ENCODE peak calls at places on chromosome 2, in five cellular contexts. X is suprapubic skin, Z is breast epithelium, F is transverse colon, M is prostate gland. D is an unnamed sample. For H3K9me3, the result is how much of the 10 kb centered on the place peaks cover.

GRCh38 chr2:19362094-19362649 is 3.7 kb upstream of the OSR1 start:
- DNase-seq in M (no peak), F (no peak), X (no peak), Z (no peak), D (no peak)

GRCh38 chr2:207828361-207829057 is 58.8 kb upstream of the FZD5 start:
- DNase-seq in Z (no peak), F (no peak), M (no peak), X (no peak), D (no peak)

GRCh38 chr2:48347712-48348111 is 182.2 kb upstream of the STON1 start:
- DNase-seq in X (no peak), Z (no peak), F (no peak), M (no peak), D (no peak)

GRCh38 chr2:160516547-160517365 is 23.1 kb upstream of the RBMS1 start:
- DNase-seq in X (no peak), Z (no peak), F (no peak), M (no peak), D (no peak)

GRCh38 chr2:157587576-157587975 is 41.1 kb downstream of the ACVR1C start:
- DNase-seq in F (no peak), Z (no peak), X (no peak), M (no peak), D (no peak)

GRCh38 chr2:41966431-41966893 is 81.4 kb upstream of the PKDCC start:
- DNase-seq in Z (peak), M (peak), X (peak), F (peak), D (no peak)

GRCh38 chr2:18066894-18067293 is 188.4 kb downstream of the KCNS3 start:
- DNase-seq in F (no peak), Z (no peak), M (no peak), X (no peak), D (no peak)

GRCh38 chr2:230128943-230129342 is 60.2 kb upstream of the SLC16A14 start:
- DNase-seq in X (no peak), Z (no peak), M (peak), F (peak), D (no peak)

GRCh38 chr2:18611184-18611583 is 21.8 kb upstream of the NT5C1B start:
- DNase-seq in M (no peak), Z (no peak), X (no peak), F (no peak), D (no peak)

GRCh38 chr2:173963817-173964564 is 1.2 kb downstream of the SP3 start:
- DNase-seq in Z (peak), M (peak), F (peak), X (peak), D (peak)

GRCh38 chr2:191488135-191488534 is 189.8 kb upstream of the NABP1 start:
- DNase-seq in M (no peak), F (peak), X (no peak), Z (peak), D (no peak)

GRCh38 chr2:240919161-240919781 is 13.1 kb downstream of the CROCC2 start:
- DNase-seq in F (peak), X (peak), Z (no peak), M (no peak), D (peak)

GRCh38 chr2:104878863-104879512 is 25.1 kb downstream of the POU3F3 start:
- DNase-seq in Z (no peak), F (no peak), M (no peak), X (no peak), D (no peak)

GRCh38 chr2:196980498-196980897 is 54.0 kb upstream of the PGAP1 start:
- DNase-seq in M (no peak), X (no peak), Z (no peak), F (no peak), D (no peak)

GRCh38 chr2:205892141-205893064 is 193.6 kb downstream of the INO80D start:
- DNase-seq in X (no peak), M (peak), Z (peak), F (peak), D (no peak)

GRCh38 chr2:55309441-55309840 is 40.4 kb upstream of the MTIF2 start:
- DNase-seq in F (no peak), Z (no peak), M (no peak), X (no peak), D (no peak)

GRCh38 chr2:75647771-75648170 is 1.2 kb downstream of the MRPL19 start:
- DNase-seq in Z (no peak), M (no peak), F (no peak), X (no peak), D (no peak)

GRCh38 chr2:175373729-175374128 is 192.2 kb upstream of the ATP5MC3 start:
- DNase-seq in F (no peak), M (no peak), Z (no peak), X (no peak), D (no peak)

GRCh38 chr2:43054367-43054766 is 172.0 kb downstream of the ZFP36L2 start:
- DNase-seq in M (no peak), Z (no peak), F (no peak), X (no peak), D (peak)

GRCh38 chr2:74003494-74004211 is 18.9 kb downstream of the TET3 start:
- DNase-seq in F (no peak), X (no peak), Z (no peak), M (no peak), D (peak)

GRCh38 chr2:181934694-181935093 is 43.2 kb downstream of the ITPRID2 start:
- DNase-seq in X (no peak), Z (no peak), M (no peak), F (no peak), D (no peak)

GRCh38 chr2:239470151-239470900 is 69.5 kb upstream of the HDAC4 start:
- DNase-seq in X (peak), F (no peak), M (no peak), Z (no peak), D (no peak)

GRCh38 chr2:59025157-59025757 is 784.1 kb upstream of the FANCL start:
- DNase-seq in M (no peak), F (peak), X (no peak), Z (no peak), D (peak)

GRCh38 chr2:64406407-64406774 is 47.6 kb upstream of the LGALSL start:
- DNase-seq in X (no peak), M (no peak), F (peak), Z (no peak), D (no peak)

GRCh38 chr2:7765236-7765635 is 848.0 kb downstream of the RNF144A start:
- DNase-seq in M (no peak), X (no peak), Z (no peak), F (no peak), D (no peak)

GRCh38 chr2:7758065-7758759 is 841.0 kb downstream of the RNF144A start:
- DNase-seq in Z (no peak), X (no peak), F (no peak), M (no peak), D (no peak)

DNA sequence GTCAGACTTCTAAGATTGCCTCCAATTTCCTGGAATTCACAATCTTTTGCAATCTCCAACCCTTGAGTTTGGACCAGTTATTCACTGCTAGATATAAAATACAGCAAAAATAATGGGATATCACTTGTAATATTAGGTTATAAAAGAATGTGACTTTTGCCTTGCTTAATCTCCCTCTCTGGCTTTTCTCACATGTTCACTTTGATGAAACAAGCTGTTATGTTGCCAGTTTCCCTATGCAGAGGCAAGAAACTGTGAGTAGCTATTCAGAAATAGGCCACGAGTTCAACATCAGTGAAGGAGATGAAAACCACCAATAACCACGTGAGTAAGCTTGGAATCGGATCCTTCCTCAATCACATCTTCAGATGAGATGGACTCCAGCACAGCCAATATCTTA is 842.7 kb downstream of the RNF144A start:
- DNase-seq in M (no peak), Z (no peak), F (no peak), X (no peak), D (no peak)
- H3K9me3 ChIP-seq in M (under half), Z (under half), F (under half), X (under half), D (under half)

GRCh38 chr2:27356382-27357181 is at the start of gene GTF3C2:
- DNase-seq in M (peak), X (peak), Z (peak), F (peak), D (peak)
- TF ChIP-seq POLR2AphosphoS5 in M (peak), X (no peak), Z (peak), F (peak), D (peak)

GRCh38 chr2:45606801-45607200 is 4.3 kb downstream of the SRBD1 start:
- DNase-seq in X (no peak), M (no peak), F (no peak), Z (no peak), D (no peak)

GRCh38 chr2:45612265-45612664 is 1.2 kb upstream of the SRBD1 start:
- DNase-seq in X (no peak), Z (no peak), F (no peak), M (no peak), D (no peak)

GRCh38 chr2:45610281-45611019 is 617 bp downstream of the SRBD1 start:
- DNase-seq in M (peak), F (peak), Z (peak), X (no peak), D (peak)

GRCh38 chr2:45611020-45611737 is at the start of gene SRBD1:
- DNase-seq in F (peak), Z (peak), X (peak), M (peak), D (peak)

GRCh38 chr2:45607701-45608100 is 3.4 kb downstream of the SRBD1 start:
- DNase-seq in X (no peak), F (no peak), Z (no peak), M (no peak), D (no peak)
- TF ChIP-seq CTCF in X (no peak), F (no peak), Z (no peak), M (no peak), D (no peak)

DNA sequence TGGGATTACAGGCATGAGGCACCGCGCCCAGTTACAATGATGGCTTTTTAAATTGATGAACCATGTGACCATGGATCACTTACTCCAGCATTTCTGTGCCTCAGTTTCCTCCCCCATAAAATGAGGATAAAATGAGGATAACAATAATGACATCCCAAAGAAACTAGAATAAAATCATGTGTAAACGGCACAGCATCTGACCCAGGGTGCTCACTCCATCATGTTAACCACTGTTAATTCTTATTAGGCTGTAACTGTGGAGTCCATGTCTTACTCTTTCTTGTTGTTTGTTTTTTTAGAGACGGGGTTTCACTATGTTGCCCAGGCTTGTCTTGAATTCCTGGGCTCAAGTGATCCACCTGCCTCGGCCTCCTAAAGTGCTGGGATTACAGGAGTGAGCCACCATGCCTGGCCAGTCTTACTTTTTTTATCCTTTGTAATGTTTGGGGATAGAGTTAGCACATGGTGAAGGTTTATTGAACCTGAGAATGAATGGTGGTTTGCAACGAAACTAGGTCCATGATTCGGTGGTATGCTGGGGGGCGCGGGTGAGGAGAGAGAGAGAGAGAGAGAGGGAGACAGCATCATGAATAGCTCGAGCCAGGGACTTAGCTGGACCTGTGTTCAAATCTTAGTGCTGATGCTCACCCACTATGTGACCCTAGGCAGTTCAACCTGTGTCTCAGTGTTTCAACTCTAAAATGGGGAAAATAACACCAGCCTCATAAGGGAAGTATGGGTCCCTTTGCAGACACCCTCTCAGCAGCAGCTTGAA is 52.3 kb downstream of the MYCN start:
- DNase-seq in F (no peak), M (no peak), X (no peak), Z (no peak), D (no peak)
- H3K9me3 ChIP-seq in F (under half), M (under half), X (under half), Z (under half), D (under half)

GRCh38 chr2:71941731-71942575 is 205.7 kb downstream of the CYP26B1 start:
- DNase-seq in M (peak), F (no peak), X (no peak), Z (no peak), D (peak)

GRCh38 chr2:71944183-71944550 is 203.5 kb downstream of the CYP26B1 start:
- DNase-seq in Z (no peak), X (no peak), M (peak), F (no peak), D (peak)

GRCh38 chr2:71940695-71941094 is 207.0 kb downstream of the CYP26B1 start:
- DNase-seq in M (peak), Z (no peak), F (peak), X (no peak), D (no peak)

GRCh38 chr2:71945133-71945959 is 202.3 kb downstream of the CYP26B1 start:
- DNase-seq in M (no peak), F (no peak), X (no peak), Z (no peak), D (peak)

GRCh38 chr2:71943238-71944182 is 204.2 kb downstream of the CYP26B1 start:
- DNase-seq in F (no peak), M (peak), X (no peak), Z (no peak), D (peak)
- TF ChIP-seq POLR2AphosphoS5 in F (no peak), M (no peak), X (no peak), Z (no peak), D (peak)

GRCh38 chr2:216283038-216283900 is 89.0 kb downstream of the MARCHF4 start:
- DNase-seq in F (no peak), M (no peak), Z (no peak), X (no peak), D (no peak)
- TF ChIP-seq CTCF in F (no peak), M (no peak), Z (no peak), X (no peak), D (no peak)

DNA sequence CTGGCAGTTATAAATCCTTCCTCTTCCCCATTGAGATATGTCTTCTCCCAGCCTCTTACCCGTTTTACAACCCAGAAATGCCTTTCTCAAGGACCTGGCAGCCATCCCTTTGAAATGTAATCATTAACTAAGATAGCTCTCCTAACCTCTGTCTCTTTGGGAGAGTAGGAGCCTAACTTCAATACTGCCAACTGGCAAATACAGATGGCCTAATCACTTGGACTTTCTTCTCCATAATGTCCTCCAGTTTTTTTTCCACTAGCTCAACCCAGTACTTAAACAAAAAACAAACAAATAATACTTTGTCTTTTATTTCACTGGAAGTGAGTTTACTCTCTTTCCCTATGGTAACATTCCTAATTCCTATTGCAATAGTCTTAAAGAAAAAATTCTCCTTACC is 1391.1 kb downstream of the SUCLG1 start:
- DNase-seq in F (no peak), M (no peak), Z (no peak), X (no peak), D (no peak)
- H3K9me3 ChIP-seq in F (under half), M (under half), Z (under half), X (under half), D (under half)

DNA sequence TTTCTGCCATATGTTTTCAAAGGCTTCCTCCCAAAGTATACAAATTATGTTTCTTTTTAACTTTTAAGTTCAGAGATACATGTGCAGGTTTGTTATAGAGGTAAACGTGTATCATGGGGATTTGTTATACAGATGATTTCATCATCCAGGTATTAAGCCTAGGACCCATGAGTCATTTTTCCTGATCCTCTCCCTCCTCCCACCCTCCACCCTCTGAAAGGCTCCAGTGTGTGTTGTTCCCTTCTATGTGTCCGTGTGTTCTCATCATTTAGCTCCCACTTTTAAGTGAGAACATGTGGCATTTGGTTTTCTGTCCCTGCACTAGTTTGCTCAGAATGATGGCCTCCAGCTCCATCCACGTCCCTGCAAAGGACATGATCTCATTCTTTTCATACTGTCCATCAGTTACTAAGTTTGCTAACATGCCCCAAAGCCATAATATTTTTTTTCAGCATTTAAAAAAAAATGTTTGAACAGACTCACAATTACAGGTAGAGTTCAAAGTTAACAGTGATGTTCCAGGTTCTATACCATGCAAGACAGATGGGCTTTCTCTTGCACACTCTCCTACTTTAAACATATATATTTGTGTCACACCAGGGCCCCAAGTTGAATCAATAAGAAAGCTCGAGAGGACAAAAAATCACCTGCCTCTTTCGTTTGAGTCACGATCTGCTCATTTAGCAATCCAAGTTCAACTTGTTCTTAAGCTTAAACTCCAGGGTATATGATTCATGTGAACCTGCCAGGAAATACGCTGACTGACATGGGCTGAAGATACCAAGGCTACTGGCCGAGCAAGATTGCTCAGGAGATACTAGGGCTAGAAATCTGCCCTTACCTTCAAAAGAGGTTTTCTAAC is 77.6 kb downstream of the AP1S3 start:
- DNase-seq in Z (peak), M (no peak), X (no peak), F (no peak), D (no peak)
- TF ChIP-seq POLR2AphosphoS5 in Z (no peak), M (no peak), X (no peak), F (no peak), D (no peak)